ENCODE peak calls at places on chromosome 20, in nine cellular contexts. A is stimulated activated CD4-positive, alpha-beta T cell treated with anti-CD3 and anti-CD28 coated beads, Interleukin-4, amount 100 ng/mL, for 48 hours; G is GM13977; S is effector memory CD4-positive, alpha-beta T cell; B is activated T-cell treated with anti-CD3 and anti-CD28 coated beads for 1 hour; X is activated effector memory CD4-positive, alpha-beta T cell treated with anti-CD3 and anti-CD28 coated beads, Interleukin-2, amount 50 U/mL, for 16 hours; L is mesenchymal stem cell; F is iris pigment epithelial cell; Q is amniotic epithelial cell. Z is an unnamed sample.

GRCh38 chr20:57844626-57845596 is 135.1 kb upstream of the PMEPA1 start:
- DNase-seq in A (no peak), S (no peak), X (no peak), L (no peak), Q (no peak), B (no peak), F (no peak), G (no peak), Z (peak)

GRCh38 chr20:41617059-41617921 is 887 bp downstream of the CHD6 start:
- DNase-seq in G (peak), A (peak), Q (peak), L (peak), S (peak), X (peak), B (peak), F (peak), Z (peak)

GRCh38 chr20:62961310-62961783 is 8.8 kb downstream of the SLC17A9 start:
- DNase-seq in G (no peak), S (no peak), F (no peak), X (no peak), A (no peak), B (no peak), Q (no peak), L (no peak), Z (no peak)

GRCh38 chr20:60648556-60648955 is 603.5 kb upstream of the CDH4 start:
- DNase-seq in A (no peak), L (no peak), G (no peak), S (no peak), F (no peak), B (no peak), Q (no peak), X (no peak), Z (no peak)

GRCh38 chr20:59422911-59423520 is 122.6 kb downstream of the EDN3 start:
- DNase-seq in B (no peak), X (no peak), A (no peak), Q (no peak), G (no peak), L (no peak), S (no peak), F (no peak), Z (no peak)

GRCh38 chr20:3092611-3093379 is 8.3 kb upstream of the AVP start:
- DNase-seq in S (no peak), F (no peak), A (peak), Q (peak), G (peak), B (peak), X (peak), L (no peak), Z (no peak)

GRCh38 chr20:36173451-36173933 is 19.0 kb downstream of the EPB41L1 start:
- DNase-seq in X (no peak), F (no peak), G (no peak), Q (no peak), L (peak), A (no peak), S (no peak), B (no peak), Z (no peak)

GRCh38 chr20:40739841-40740240 is 50.8 kb upstream of the MAFB start:
- DNase-seq in L (no peak), X (no peak), Q (no peak), S (no peak), A (no peak), F (no peak), G (no peak), B (no peak), Z (no peak)

GRCh38 chr20:37189617-37190016 is 10.3 kb upstream of the MROH8 start:
- DNase-seq in S (no peak), L (no peak), G (no peak), Q (no peak), A (no peak), F (no peak), B (no peak), X (no peak), Z (no peak)

GRCh38 chr20:62356143-62356947 is 10.8 kb downstream of the LAMA5 start:
- DNase-seq in Q (no peak), S (no peak), A (no peak), F (no peak), B (no peak), L (no peak), G (no peak), X (no peak), Z (no peak)

GRCh38 chr20:22576273-22576672 is 8.1 kb downstream of the FOXA2 start:
- DNase-seq in F (no peak), G (no peak), Q (no peak), X (no peak), L (no peak), B (no peak), S (no peak), A (no peak), Z (no peak)

GRCh38 chr20:61280217-61280980 is 28.3 kb downstream of the CDH4 start:
- DNase-seq in G (no peak), X (no peak), F (no peak), Q (no peak), S (no peak), B (no peak), L (no peak), A (no peak), Z (no peak)

GRCh38 chr20:50194831-50195523 is 4.3 kb downstream of the CEBPB start:
- DNase-seq in X (no peak), G (no peak), L (peak), A (no peak), B (no peak), Q (no peak), F (no peak), S (no peak), Z (no peak)

GRCh38 chr20:57659789-57660509 is 39.7 kb upstream of the ZBP1 start:
- DNase-seq in X (peak), B (no peak), L (no peak), A (no peak), S (no peak), F (no peak), Q (no peak), G (peak), Z (no peak)

GRCh38 chr20:62464990-62465389 is 10.8 kb downstream of the GATA5 start:
- DNase-seq in G (no peak), A (no peak), S (no peak), X (no peak), F (no peak), L (no peak), B (no peak), Q (no peak), Z (no peak)

GRCh38 chr20:58145506-58146080 is 82.9 kb downstream of the ANKRD60 start:
- DNase-seq in A (no peak), G (no peak), S (no peak), X (peak), L (no peak), F (no peak), Q (no peak), B (no peak), Z (no peak)

GRCh38 chr20:58875541-58876134 is 23.1 kb downstream of the GNAS start:
- DNase-seq in B (no peak), X (no peak), F (peak), Q (peak), A (no peak), G (no peak), L (no peak), S (no peak), Z (no peak)

GRCh38 chr20:61853073-61854005 is 212.3 kb downstream of the TAF4 start:
- DNase-seq in A (no peak), X (no peak), S (no peak), G (no peak), F (no peak), B (no peak), L (no peak), Q (no peak), Z (no peak)

GRCh38 chr20:58571942-58572666 is 56.9 kb upstream of the APCDD1L start:
- DNase-seq in X (no peak), L (peak), Q (peak), G (no peak), F (peak), A (no peak), S (no peak), B (no peak), Z (no peak)

GRCh38 chr20:57693002-57693582 is 16.7 kb downstream of the PMEPA1 start:
- DNase-seq in Q (peak), G (no peak), F (no peak), B (no peak), A (no peak), S (no peak), L (no peak), X (no peak), Z (peak)

GRCh38 chr20:39909447-39909846 is 779.6 kb downstream of the MAFB start:
- DNase-seq in G (no peak), Q (no peak), F (no peak), A (no peak), S (no peak), X (no peak), B (no peak), L (no peak), Z (no peak)

GRCh38 chr20:11098888-11099287 is 425.1 kb upstream of the JAG1 start:
- DNase-seq in G (no peak), S (no peak), X (no peak), L (no peak), Q (no peak), B (no peak), A (no peak), F (no peak), Z (no peak)

GRCh38 chr20:12640255-12640654 is 368.5 kb upstream of the SPTLC3 start:
- DNase-seq in X (no peak), B (no peak), Q (no peak), A (no peak), G (no peak), F (no peak), S (no peak), L (no peak), Z (no peak)

GRCh38 chr20:60065741-60066437 is 107.7 kb downstream of the CDH26 start:
- DNase-seq in X (no peak), B (no peak), A (no peak), F (no peak), S (no peak), Q (no peak), G (no peak), L (no peak), Z (no peak)

GRCh38 chr20:32271620-32272019 is 5.8 kb upstream of the KIF3B start:
- DNase-seq in Q (no peak), F (no peak), B (no peak), G (no peak), A (no peak), S (no peak), L (no peak), X (no peak), Z (no peak)

GRCh38 chr20:22374678-22375590 is 209.4 kb downstream of the FOXA2 start:
- DNase-seq in Q (no peak), B (no peak), A (no peak), L (no peak), G (no peak), F (peak), S (no peak), X (no peak), Z (no peak)

GRCh38 chr20:51494241-51495110 is 48.0 kb downstream of the NFATC2 start:
- DNase-seq in L (no peak), Q (no peak), B (no peak), F (no peak), G (no peak), A (peak), S (no peak), X (peak), Z (no peak)

Z was measured in progenitor cell of endocrine pancreas.